ENCODE peak calls at places on chromosomes 11 and 22, in nine cellular contexts. One of them, this sample, is unnamed.

GRCh38 chr22:19398206-19398605 is 33.3 kb downstream of the HIRA start:
- DNase-seq in PC-9: no peak
- DNase-seq in AG10803: peak
- DNase-seq in uterus: no peak
- DNase-seq in upper lobe of right lung: no peak
- DNase-seq in lung: no peak
- DNase-seq in fibroblast of pulmonary artery: no peak
- DNase-seq in breast epithelium: no peak
- DNase-seq in GM06990: no peak
- DNase-seq in this sample: peak

GRCh38 chr11:129817282-129818051 is 1.8 kb downstream of the TMEM45B start:
- DNase-seq in breast epithelium: no peak
- DNase-seq in AG10803: no peak
- DNase-seq in PC-9: no peak
- DNase-seq in upper lobe of right lung: no peak
- DNase-seq in lung: no peak
- DNase-seq in GM06990: no peak
- DNase-seq in fibroblast of pulmonary artery: no peak
- DNase-seq in uterus: no peak
- DNase-seq in this sample: no peak

GRCh38 chr11:46309669-46310288 is 32.3 kb downstream of the CREB3L1 start:
- DNase-seq in AG10803: no peak
- DNase-seq in uterus: no peak
- DNase-seq in breast epithelium: no peak
- DNase-seq in PC-9: peak
- DNase-seq in lung: no peak
- DNase-seq in fibroblast of pulmonary artery: no peak
- DNase-seq in upper lobe of right lung: no peak
- DNase-seq in GM06990: no peak
- DNase-seq in this sample: no peak

GRCh38 chr11:34637303-34637702 is 16.4 kb downstream of the EHF start:
- DNase-seq in AG10803: no peak
- DNase-seq in lung: no peak
- DNase-seq in uterus: no peak
- DNase-seq in PC-9: no peak
- DNase-seq in upper lobe of right lung: peak
- DNase-seq in GM06990: no peak
- DNase-seq in fibroblast of pulmonary artery: no peak
- DNase-seq in breast epithelium: no peak
- DNase-seq in this sample: no peak

GRCh38 chr11:57544566-57544965 is 7.2 kb downstream of the SMTNL1 start:
- DNase-seq in AG10803: no peak
- DNase-seq in uterus: no peak
- DNase-seq in GM06990: no peak
- DNase-seq in fibroblast of pulmonary artery: no peak
- DNase-seq in upper lobe of right lung: no peak
- DNase-seq in breast epithelium: no peak
- DNase-seq in lung: no peak
- DNase-seq in PC-9: no peak
- DNase-seq in this sample: no peak

GRCh38 chr11:75625970-75626691 is 42.7 kb downstream of the MAP6 start:
- DNase-seq in upper lobe of right lung: no peak
- DNase-seq in PC-9: peak
- DNase-seq in fibroblast of pulmonary artery: peak
- DNase-seq in lung: peak
- DNase-seq in breast epithelium: no peak
- DNase-seq in uterus: no peak
- DNase-seq in GM06990: no peak
- DNase-seq in AG10803: peak
- DNase-seq in this sample: peak

GRCh38 chr11:35298369-35298768 is 121.0 kb downstream of the SLC1A2 start:
- DNase-seq in uterus: no peak
- DNase-seq in upper lobe of right lung: no peak
- DNase-seq in AG10803: no peak
- DNase-seq in breast epithelium: no peak
- DNase-seq in fibroblast of pulmonary artery: no peak
- DNase-seq in PC-9: no peak
- DNase-seq in GM06990: no peak
- DNase-seq in lung: no peak
- DNase-seq in this sample: no peak

GRCh38 chr11:24240496-24240895 is 256.4 kb upstream of the LUZP2 start:
- DNase-seq in upper lobe of right lung: no peak
- DNase-seq in AG10803: no peak
- DNase-seq in uterus: no peak
- DNase-seq in lung: no peak
- DNase-seq in fibroblast of pulmonary artery: no peak
- DNase-seq in breast epithelium: no peak
- DNase-seq in GM06990: no peak
- DNase-seq in PC-9: no peak
- DNase-seq in this sample: no peak

GRCh38 chr11:77865805-77866204 is 44.9 kb downstream of the AAMDC start:
- DNase-seq in uterus: no peak
- DNase-seq in breast epithelium: no peak
- DNase-seq in upper lobe of right lung: no peak
- DNase-seq in GM06990: no peak
- DNase-seq in PC-9: no peak
- DNase-seq in lung: no peak
- DNase-seq in fibroblast of pulmonary artery: no peak
- DNase-seq in AG10803: peak
- DNase-seq in this sample: peak

GRCh38 chr22:38657248-38657909 is 941 bp downstream of the CBY1 start:
- DNase-seq in upper lobe of right lung: no peak
- DNase-seq in fibroblast of pulmonary artery: peak
- DNase-seq in AG10803: peak
- DNase-seq in breast epithelium: no peak
- DNase-seq in uterus: no peak
- DNase-seq in GM06990: peak
- DNase-seq in PC-9: peak
- DNase-seq in lung: no peak
- DNase-seq in this sample: peak

GRCh38 chr22:21791635-21792625 is 56.3 kb upstream of the YPEL1 start:
- DNase-seq in breast epithelium: no peak
- DNase-seq in PC-9: no peak
- DNase-seq in fibroblast of pulmonary artery: peak
- DNase-seq in uterus: no peak
- DNase-seq in AG10803: no peak
- DNase-seq in GM06990: peak
- DNase-seq in lung: no peak
- DNase-seq in upper lobe of right lung: no peak
- DNase-seq in this sample: peak

GRCh38 chr22:21797444-21798221 is 62.0 kb upstream of the YPEL1 start:
- DNase-seq in upper lobe of right lung: no peak
- DNase-seq in fibroblast of pulmonary artery: peak
- DNase-seq in breast epithelium: no peak
- DNase-seq in PC-9: no peak
- DNase-seq in lung: no peak
- DNase-seq in GM06990: no peak
- DNase-seq in AG10803: peak
- DNase-seq in uterus: no peak
- DNase-seq in this sample: peak

GRCh38 chr22:21796231-21796630 is 60.6 kb upstream of the YPEL1 start:
- DNase-seq in fibroblast of pulmonary artery: no peak
- DNase-seq in breast epithelium: no peak
- DNase-seq in GM06990: no peak
- DNase-seq in AG10803: no peak
- DNase-seq in lung: no peak
- DNase-seq in upper lobe of right lung: no peak
- DNase-seq in uterus: no peak
- DNase-seq in PC-9: no peak
- DNase-seq in this sample: no peak

GRCh38 chr22:21800552-21801303 is 65.1 kb upstream of the YPEL1 start:
- DNase-seq in AG10803: no peak
- DNase-seq in upper lobe of right lung: no peak
- DNase-seq in GM06990: no peak
- DNase-seq in lung: no peak
- DNase-seq in breast epithelium: no peak
- DNase-seq in PC-9: no peak
- DNase-seq in uterus: no peak
- DNase-seq in fibroblast of pulmonary artery: no peak
- DNase-seq in this sample: no peak

DNA sequence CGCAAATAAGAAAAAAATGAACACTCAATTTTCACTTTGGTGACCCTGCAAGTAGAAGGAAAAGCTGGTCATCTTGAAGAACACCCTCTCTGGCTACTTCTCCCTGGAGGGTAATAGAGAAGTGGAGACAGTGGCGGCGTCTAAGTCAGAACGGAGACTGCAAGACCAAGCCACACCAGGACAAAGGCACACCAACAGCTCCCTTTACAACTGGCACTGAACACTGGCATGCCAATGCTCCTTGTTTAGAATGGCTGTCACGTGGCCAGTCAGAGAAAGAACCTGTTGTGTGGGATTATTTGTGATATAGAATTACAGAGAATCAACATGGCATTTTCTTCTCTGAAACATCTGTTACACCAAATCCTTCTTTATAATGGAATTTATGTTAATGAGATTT is 61.3 kb upstream of the YPEL1 start:
- DNase-seq in lung: no peak
- DNase-seq in fibroblast of pulmonary artery: no peak
- DNase-seq in breast epithelium: no peak
- DNase-seq in GM06990: no peak
- DNase-seq in uterus: no peak
- DNase-seq in upper lobe of right lung: no peak
- DNase-seq in AG10803: no peak
- DNase-seq in PC-9: no peak
- DNase-seq in this sample: no peak
- TF ChIP-seq CTCF in lung: no peak
- TF ChIP-seq CTCF in fibroblast of pulmonary artery: no peak
- TF ChIP-seq CTCF in breast epithelium: no peak
- TF ChIP-seq CTCF in GM06990: no peak
- TF ChIP-seq CTCF in uterus: no peak
- TF ChIP-seq CTCF in upper lobe of right lung: no peak
- TF ChIP-seq CTCF in AG10803: no peak
- TF ChIP-seq CTCF in PC-9: no peak
- TF ChIP-seq CTCF in this sample: no peak

DNA sequence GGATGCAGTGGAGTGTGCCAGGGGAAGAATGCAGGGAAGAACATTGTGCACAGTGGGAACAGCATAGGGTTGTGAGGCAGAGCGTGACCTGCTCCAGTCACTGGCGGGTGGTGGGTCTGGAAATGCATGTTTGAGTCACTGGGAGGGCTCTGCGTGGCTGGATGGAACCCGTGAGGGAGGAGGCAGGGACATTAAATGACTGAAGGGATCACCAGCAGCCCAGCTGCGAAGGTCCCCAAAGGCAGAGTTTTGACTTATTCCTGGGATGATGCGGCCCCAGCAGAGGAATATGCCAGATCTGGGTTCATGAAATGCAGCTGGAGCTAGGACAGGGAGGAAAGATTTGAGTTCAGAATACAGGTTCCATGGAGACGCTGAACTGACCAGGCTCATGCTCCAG is 104.0 kb upstream of the FGF3 start:
- DNase-seq in lung: no peak
- DNase-seq in PC-9: no peak
- DNase-seq in breast epithelium: peak
- DNase-seq in fibroblast of pulmonary artery: no peak
- DNase-seq in uterus: no peak
- DNase-seq in upper lobe of right lung: peak
- DNase-seq in GM06990: no peak
- DNase-seq in AG10803: no peak
- DNase-seq in this sample: no peak
- H3K4me3 ChIP-seq in lung: no peak
- H3K4me3 ChIP-seq in PC-9: no peak
- H3K4me3 ChIP-seq in breast epithelium: no peak
- H3K4me3 ChIP-seq in fibroblast of pulmonary artery: no peak
- H3K4me3 ChIP-seq in uterus: no peak
- H3K4me3 ChIP-seq in upper lobe of right lung: no peak
- H3K4me3 ChIP-seq in GM06990: no peak
- H3K4me3 ChIP-seq in AG10803: no peak
- H3K4me3 ChIP-seq in this sample: no peak

DNA sequence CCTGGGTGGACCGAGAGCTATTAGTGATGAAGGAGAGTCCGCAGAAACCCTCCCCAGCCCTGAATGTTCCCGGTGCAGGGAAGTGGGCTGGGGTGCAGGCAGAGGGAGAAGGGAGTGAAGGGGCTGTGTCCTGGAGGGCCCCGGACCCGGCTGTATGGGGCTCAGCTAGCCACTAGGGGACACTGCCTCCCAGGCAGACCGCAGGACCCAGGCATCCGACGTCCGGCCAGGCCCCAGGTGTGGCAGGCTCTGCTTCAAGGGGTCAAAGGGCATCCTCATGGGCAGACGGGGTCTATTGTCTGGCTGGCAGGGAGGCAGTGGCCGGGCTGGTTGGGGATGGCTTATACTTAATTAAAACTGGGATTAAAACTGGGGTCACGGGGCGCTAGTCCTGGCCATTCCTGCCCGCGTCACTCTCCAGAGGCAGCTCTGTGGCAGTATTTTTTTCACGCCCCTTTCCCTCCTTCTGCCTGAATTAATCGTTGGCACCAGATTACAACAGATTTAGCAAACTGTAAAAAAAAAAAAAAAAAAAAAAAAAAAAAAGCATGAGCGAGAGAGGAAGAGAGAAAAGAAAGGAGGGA is 5.0 kb downstream of the FLRT1 start:
- DNase-seq in upper lobe of right lung: no peak
- DNase-seq in uterus: no peak
- DNase-seq in PC-9: no peak
- DNase-seq in breast epithelium: no peak
- DNase-seq in GM06990: no peak
- DNase-seq in lung: no peak
- DNase-seq in AG10803: no peak
- DNase-seq in fibroblast of pulmonary artery: no peak
- DNase-seq in this sample: no peak
- TF ChIP-seq CTCF in upper lobe of right lung: peak
- TF ChIP-seq CTCF in uterus: no peak
- TF ChIP-seq CTCF in PC-9: peak
- TF ChIP-seq CTCF in breast epithelium: no peak
- TF ChIP-seq CTCF in GM06990: peak
- TF ChIP-seq CTCF in lung: no peak
- TF ChIP-seq CTCF in AG10803: peak
- TF ChIP-seq CTCF in fibroblast of pulmonary artery: peak
- TF ChIP-seq CTCF in this sample: peak

GRCh38 chr22:36816635-36817428 is at the start of gene PVALB:
- DNase-seq in upper lobe of right lung: no peak
- DNase-seq in GM06990: no peak
- DNase-seq in PC-9: peak
- DNase-seq in fibroblast of pulmonary artery: peak
- DNase-seq in uterus: no peak
- DNase-seq in AG10803: no peak
- DNase-seq in lung: no peak
- DNase-seq in breast epithelium: no peak
- DNase-seq in this sample: peak

GRCh38 chr22:36816338-36816634 is 549 bp downstream of the PVALB start:
- DNase-seq in uterus: no peak
- DNase-seq in fibroblast of pulmonary artery: no peak
- DNase-seq in AG10803: no peak
- DNase-seq in PC-9: no peak
- DNase-seq in upper lobe of right lung: no peak
- DNase-seq in lung: no peak
- DNase-seq in breast epithelium: no peak
- DNase-seq in GM06990: no peak
- DNase-seq in this sample: no peak

GRCh38 chr22:36815558-36816337 is 1.1 kb downstream of the PVALB start:
- DNase-seq in PC-9: no peak
- DNase-seq in breast epithelium: no peak
- DNase-seq in upper lobe of right lung: no peak
- DNase-seq in uterus: no peak
- DNase-seq in lung: no peak
- DNase-seq in fibroblast of pulmonary artery: no peak
- DNase-seq in GM06990: no peak
- DNase-seq in AG10803: no peak
- DNase-seq in this sample: no peak

GRCh38 chr22:36817429-36817783 is 571 bp upstream of the PVALB start:
- DNase-seq in AG10803: no peak
- DNase-seq in uterus: no peak
- DNase-seq in lung: no peak
- DNase-seq in GM06990: no peak
- DNase-seq in fibroblast of pulmonary artery: no peak
- DNase-seq in upper lobe of right lung: no peak
- DNase-seq in breast epithelium: no peak
- DNase-seq in PC-9: no peak
- DNase-seq in this sample: no peak

GRCh38 chr22:36814796-36815195 is 2.0 kb downstream of the PVALB start:
- DNase-seq in GM06990: no peak
- DNase-seq in breast epithelium: no peak
- DNase-seq in uterus: no peak
- DNase-seq in lung: no peak
- DNase-seq in upper lobe of right lung: no peak
- DNase-seq in PC-9: no peak
- DNase-seq in AG10803: no peak
- DNase-seq in fibroblast of pulmonary artery: no peak
- DNase-seq in this sample: no peak
- H3K4me3 ChIP-seq in GM06990: no peak
- H3K4me3 ChIP-seq in breast epithelium: no peak
- H3K4me3 ChIP-seq in uterus: no peak
- H3K4me3 ChIP-seq in lung: no peak
- H3K4me3 ChIP-seq in upper lobe of right lung: no peak
- H3K4me3 ChIP-seq in PC-9: no peak
- H3K4me3 ChIP-seq in AG10803: no peak
- H3K4me3 ChIP-seq in fibroblast of pulmonary artery: no peak
- H3K4me3 ChIP-seq in this sample: no peak